ENCODE peak calls at places on chromosomes 5 and 9, in six cellular contexts. C, X, D, E, S and Y are unnamed samples.

GRCh38 chr9:94870793-94871558 is 144.5 kb downstream of the AOPEP start:
- DNase-seq in S (no peak), C (no peak), X (no peak), E (no peak), D (no peak), Y (no peak)

GRCh38 chr9:124351672-124352468 is 63.4 kb downstream of the PSMB7 start:
- DNase-seq in D (no peak), E (no peak), S (no peak), X (no peak), C (no peak), Y (no peak)

GRCh38 chr5:128667751-128668150 is 129.7 kb upstream of the FBN2 start:
- DNase-seq in D (no peak), C (peak), X (no peak), S (no peak), E (no peak), Y (no peak)

GRCh38 chr5:155259648-155260047 is 246.1 kb downstream of the KIF4B start:
- DNase-seq in E (no peak), D (no peak), S (no peak), X (no peak), C (no peak), Y (no peak)

GRCh38 chr9:93134018-93134739 is at the start of gene NINJ1:
- DNase-seq in X (peak), C (peak), S (peak), D (peak), E (peak), Y (peak)

GRCh38 chr9:38182321-38182720 is 113.3 kb upstream of the SHB start:
- DNase-seq in E (peak), X (no peak), S (no peak), C (no peak), D (peak), Y (no peak)

GRCh38 chr5:14171091-14171490 is 27.9 kb downstream of the TRIO start:
- DNase-seq in C (no peak), S (no peak), X (peak), E (no peak), D (no peak), Y (no peak)

GRCh38 chr9:129289131-129289731 is 111.2 kb upstream of the IER5L start:
- DNase-seq in D (no peak), X (no peak), C (no peak), E (no peak), S (no peak), Y (peak)

GRCh38 chr5:109252731-109253130 is 157.0 kb downstream of the PJA2 start:
- DNase-seq in E (no peak), X (no peak), C (no peak), D (no peak), S (no peak), Y (no peak)

GRCh38 chr9:114516913-114517312 is 11.6 kb upstream of the WHRN start:
- DNase-seq in D (no peak), E (no peak), X (no peak), S (peak), C (peak), Y (no peak)

GRCh38 chr5:128085413-128085812 is 1.8 kb downstream of the SLC12A2 start:
- DNase-seq in D (no peak), X (no peak), E (no peak), S (peak), C (no peak), Y (no peak)

GRCh38 chr5:104265531-104266130 is 703.0 kb upstream of the NUDT12 start:
- DNase-seq in E (no peak), S (no peak), D (peak), X (no peak), C (no peak), Y (no peak)

GRCh38 chr9:78369644-78370219 is 72.8 kb downstream of the PSAT1 start:
- DNase-seq in S (peak), X (peak), E (peak), C (peak), D (peak), Y (peak)

GRCh38 chr5:89064054-89064453 is 181.1 kb upstream of the MEF2C start:
- DNase-seq in S (no peak), E (no peak), C (peak), X (no peak), D (no peak), Y (no peak)

GRCh38 chr9:26158631-26159150 is 480.4 kb upstream of the TUSC1 start:
- DNase-seq in X (no peak), E (no peak), S (no peak), C (no peak), D (no peak), Y (no peak)

GRCh38 chr9:34375901-34376595 is 650 bp downstream of the MYORG start:
- DNase-seq in C (peak), S (peak), X (no peak), D (peak), E (peak), Y (peak)

GRCh38 chr9:79567671-79568098 is 4.1 kb upstream of the TLE4 start:
- DNase-seq in C (peak), E (no peak), D (peak), X (no peak), S (no peak), Y (no peak)

GRCh38 chr5:15026944-15027343 is 155.4 kb upstream of the ANKH start:
- DNase-seq in C (no peak), D (no peak), S (no peak), E (peak), X (no peak), Y (no peak)

GRCh38 chr9:71587576-71588362 is 180.5 kb downstream of the CEMIP2 start:
- DNase-seq in C (peak), X (no peak), S (peak), E (no peak), D (no peak), Y (no peak)

GRCh38 chr9:37486616-37487544 is 1.1 kb downstream of the POLR1E start:
- DNase-seq in D (peak), C (peak), E (no peak), X (peak), S (no peak), Y (no peak)

GRCh38 chr5:171115519-171115918 is 193.5 kb upstream of the TLX3 start:
- DNase-seq in C (no peak), X (no peak), D (no peak), E (no peak), S (no peak), Y (no peak)

GRCh38 chr5:10801931-10802674 is 41.1 kb upstream of the DAP start:
- DNase-seq in S (peak), D (peak), C (peak), X (no peak), E (no peak), Y (no peak)

GRCh38 chr5:172235827-172236749 is 42.1 kb downstream of the EFCAB9 start:
- DNase-seq in D (no peak), X (no peak), E (no peak), S (no peak), C (no peak), Y (no peak)

GRCh38 chr9:137077758-137078693 is 709 bp downstream of the UAP1L1 start:
- DNase-seq in C (no peak), X (no peak), S (no peak), E (no peak), D (no peak), Y (no peak)

GRCh38 chr5:77170-77501 is 14.8 kb upstream of the PLEKHG4B start:
- DNase-seq in X (no peak), D (no peak), S (no peak), C (no peak), E (no peak), Y (no peak)

GRCh38 chr9:16515207-16515606 is 355.3 kb downstream of the BNC2 start:
- DNase-seq in D (no peak), X (no peak), C (no peak), E (no peak), S (no peak), Y (no peak)

GRCh38 chr5:113059232-113059805 is 82.7 kb downstream of the DCP2 start:
- DNase-seq in S (peak), E (no peak), D (no peak), X (no peak), C (no peak), Y (no peak)

GRCh38 chr5:181189363-181189961 is 15.5 kb downstream of the TRIM7 start:
- DNase-seq in E (no peak), D (no peak), X (peak), S (peak), C (no peak), Y (no peak)